ENCODE peak calls at places on chromosomes 7 and 10, in ten cellular contexts. K is HCT116, N is GM23338, B is mesendoderm, J is neural progenitor cell, O is fibroblast of lung, P is mammary epithelial cell, H is H1, I is hepatocyte, X is PC-9. F is an unnamed sample. For H3K4me1, the result is how much of the 10 kb centered on the place peaks cover.

GRCh38 chr7:130388671-130389070 is 8.4 kb downstream of the CPA1 start:
- DNase-seq in B (no peak), I (no peak), K (no peak), N (no peak), H (peak), O (no peak), P (no peak), J (no peak), X (no peak), F (no peak)

GRCh38 chr7:157734926-157735640 is 398.3 kb downstream of the DNAJB6 start:
- DNase-seq in I (no peak), H (no peak), N (no peak), X (no peak), J (no peak), O (no peak), P (no peak), K (no peak), B (no peak), F (no peak)

GRCh38 chr7:102392332-102392731 is 3.8 kb upstream of the PRKRIP1 start:
- DNase-seq in X (no peak), H (no peak), I (no peak), N (no peak), K (no peak), B (no peak), J (no peak), O (no peak), P (no peak), F (no peak)

GRCh38 chr10:71594934-71595571 is 124.5 kb downstream of the C10orf105 start:
- DNase-seq in I (no peak), X (no peak), O (no peak), H (no peak), K (no peak), P (no peak), B (no peak), N (no peak), J (no peak), F (no peak)

GRCh38 chr7:5699951-5700384 is 81.5 kb downstream of the RNF216 start:
- DNase-seq in X (no peak), B (peak), K (no peak), N (peak), P (peak), H (no peak), O (peak), I (no peak), J (peak), F (no peak)

GRCh38 chr10:7481382-7481765 is 70.5 kb upstream of the SFMBT2 start:
- DNase-seq in O (peak), H (no peak), I (no peak), K (no peak), B (no peak), P (no peak), N (no peak), X (no peak), J (no peak), F (no peak)

GRCh38 chr7:107900496-107900895 is 9.5 kb downstream of the DLD start:
- DNase-seq in N (no peak), P (no peak), X (no peak), H (no peak), B (no peak), I (no peak), O (no peak), J (no peak), K (no peak), F (no peak)

GRCh38 chr7:12967322-12967721 is 279.9 kb downstream of the ARL4A start:
- DNase-seq in P (no peak), J (no peak), O (no peak), N (no peak), X (no peak), H (no peak), I (no peak), K (no peak), B (no peak), F (no peak)

GRCh38 chr10:77566914-77567566 is 70.6 kb downstream of the KCNMA1 start:
- DNase-seq in J (no peak), O (peak), B (peak), I (no peak), H (no peak), P (no peak), K (no peak), X (no peak), N (no peak), F (no peak)

GRCh38 chr7:17302575-17303142 is 4.2 kb downstream of the AHR start:
- DNase-seq in J (no peak), I (peak), X (no peak), K (no peak), O (peak), H (no peak), P (peak), N (peak), B (no peak), F (no peak)

GRCh38 chr7:7761340-7761973 is 43.0 kb upstream of the RPA3 start:
- DNase-seq in X (no peak), J (no peak), K (peak), I (peak), N (no peak), O (peak), B (no peak), P (peak), H (no peak), F (no peak)

GRCh38 chr10:86944471-86944870 is 12.9 kb downstream of the MMRN2 start:
- DNase-seq in H (no peak), I (no peak), J (no peak), O (no peak), X (no peak), P (peak), K (no peak), B (peak), N (no peak), F (no peak)

GRCh38 chr7:105212236-105212635 is 176.5 kb downstream of the SRPK2 start:
- DNase-seq in N (no peak), J (no peak), B (no peak), O (no peak), K (no peak), X (no peak), I (no peak), H (no peak), P (no peak), F (no peak)

GRCh38 chr10:338176-339037 is 203.2 kb downstream of the ZMYND11 start:
- DNase-seq in I (no peak), O (peak), K (no peak), J (no peak), X (peak), B (no peak), N (no peak), H (no peak), P (peak), F (peak)

GRCh38 chr7:36301914-36302771 is 87.5 kb upstream of the ANLN start:
- DNase-seq in H (no peak), X (peak), K (no peak), N (no peak), P (no peak), J (no peak), I (no peak), B (peak), O (peak), F (no peak)

GRCh38 chr7:98840604-98841508 is 29.0 kb downstream of the TMEM130 start:
- DNase-seq in H (no peak), K (no peak), X (no peak), N (no peak), O (peak), J (no peak), I (no peak), B (no peak), P (no peak), F (no peak)

GRCh38 chr7:100933735-100934134 is 15.6 kb upstream of the MUC3A start:
- DNase-seq in X (no peak), B (peak), J (no peak), K (no peak), N (peak), H (peak), I (no peak), P (no peak), O (no peak), F (no peak)

GRCh38 chr7:95718556-95719410 is 53.6 kb upstream of the DYNC1I1 start:
- DNase-seq in J (no peak), I (no peak), O (no peak), H (no peak), N (peak), K (peak), B (no peak), P (no peak), X (no peak), F (no peak)

GRCh38 chr10:3571310-3571825 is 213.6 kb downstream of the KLF6 start:
- DNase-seq in N (no peak), J (no peak), O (no peak), X (no peak), I (no peak), B (no peak), H (no peak), K (no peak), P (no peak), F (no peak)

GRCh38 chr7:51645707-51646298 is 329.2 kb upstream of the COBL start:
- DNase-seq in I (no peak), K (no peak), P (no peak), B (no peak), O (no peak), H (no peak), X (no peak), N (no peak), J (no peak), F (no peak)

GRCh38 chr7:7830122-7830878 is 111.9 kb upstream of the RPA3 start:
- DNase-seq in H (no peak), J (no peak), P (peak), K (no peak), X (no peak), I (peak), B (peak), N (no peak), O (peak), F (no peak)

GRCh38 chr7:6536262-6536770 is 14.9 kb downstream of the GRID2IP start:
- DNase-seq in H (peak), J (peak), O (no peak), N (peak), X (no peak), I (no peak), B (no peak), P (no peak), K (no peak), F (no peak)

GRCh38 chr7:159097661-159098423 is 46.8 kb downstream of the VIPR2 start:
- DNase-seq in B (no peak), N (no peak), P (no peak), I (no peak), O (no peak), X (no peak), J (peak), K (no peak), H (peak), F (no peak)

GRCh38 chr7:41190615-41191014 is 512.3 kb downstream of the INHBA start:
- DNase-seq in X (no peak), P (no peak), I (no peak), H (no peak), O (no peak), K (no peak), J (no peak), N (no peak), B (no peak), F (no peak)

GRCh38 chr10:81957976-81958375 is 83.0 kb downstream of the NRG3 start:
- DNase-seq in H (no peak), K (no peak), J (no peak), P (no peak), B (peak), N (no peak), I (no peak), O (peak), X (no peak), F (no peak)

GRCh38 chr10:17989908-17990767 is 38.4 kb downstream of the SLC39A12 start:
- DNase-seq in P (peak), J (no peak), O (peak), I (no peak), H (no peak), K (peak), X (no peak), N (no peak), B (peak), F (peak)

GRCh38 chr7:117484988-117485655 is 5.3 kb downstream of the CFTR start:
- DNase-seq in I (no peak), J (peak), B (no peak), X (no peak), O (no peak), H (no peak), N (peak), K (no peak), P (no peak), F (no peak)

GRCh38 chr10:130986828-130987227 is 324.7 kb downstream of the TCERG1L start:
- DNase-seq in J (no peak), O (no peak), N (no peak), K (no peak), B (no peak), P (no peak), I (no peak), H (no peak), X (no peak), F (no peak)

GRCh38 chr7:26151096-26151495 is 902 bp upstream of the NFE2L3 start:
- DNase-seq in B (no peak), X (no peak), O (no peak), H (no peak), I (no peak), N (no peak), K (no peak), J (no peak), P (no peak), F (no peak)
- H3K4me2 ChIP-seq in B (no peak), X (no peak), O (no peak), H (peak), I (no peak), N (peak), K (peak), J (no peak), P (peak), F (no peak)

GRCh38 chr10:79095316-79095715 is 26.6 kb downstream of the ZMIZ1 start:
- DNase-seq in K (no peak), B (no peak), O (no peak), I (no peak), J (no peak), H (no peak), N (no peak), X (no peak), P (no peak), F (no peak)
- H3K4me1 ChIP-seq in K (under half), B (under half), O (under half), I (under half), J (under half), H (under half), N (under half), X (under half), P (under half), F (under half)

DNA sequence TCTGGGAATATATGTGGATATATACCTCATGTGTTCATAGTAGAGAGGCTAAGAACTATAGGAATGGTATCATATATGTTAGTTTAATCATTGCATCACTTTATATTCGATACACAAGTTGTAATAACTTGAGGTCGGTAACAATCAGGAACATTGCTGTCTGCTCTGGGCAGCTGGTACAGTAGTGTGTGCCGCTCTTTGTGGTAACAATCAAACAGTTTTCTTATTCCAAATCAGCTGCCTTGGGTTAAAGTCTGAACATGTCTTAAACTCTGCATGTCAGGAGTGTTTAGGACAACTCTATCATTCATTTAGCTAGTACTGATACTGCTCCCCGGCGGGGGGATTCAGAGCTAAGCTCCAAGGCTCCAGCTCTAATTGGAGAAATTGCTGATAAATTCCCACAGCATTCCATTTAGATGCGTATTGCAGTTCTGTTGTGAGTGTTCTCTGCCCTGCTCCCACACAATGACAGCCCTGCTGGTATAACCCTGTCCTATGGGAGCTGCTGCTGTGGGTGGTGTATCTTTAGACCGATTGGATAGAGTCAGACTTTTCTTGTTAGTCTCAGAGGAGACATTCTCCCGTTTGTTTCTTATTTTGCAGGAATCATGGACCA is 707.5 kb upstream of the FZD8 start:
- DNase-seq in X (no peak), B (peak), H (no peak), N (peak), J (peak), P (peak), K (no peak), I (peak), O (peak), F (peak)
- H3K4me3 ChIP-seq in X (no peak), B (no peak), H (no peak), N (no peak), J (no peak), P (peak), K (no peak), I (no peak), O (no peak), F (no peak)

DNA sequence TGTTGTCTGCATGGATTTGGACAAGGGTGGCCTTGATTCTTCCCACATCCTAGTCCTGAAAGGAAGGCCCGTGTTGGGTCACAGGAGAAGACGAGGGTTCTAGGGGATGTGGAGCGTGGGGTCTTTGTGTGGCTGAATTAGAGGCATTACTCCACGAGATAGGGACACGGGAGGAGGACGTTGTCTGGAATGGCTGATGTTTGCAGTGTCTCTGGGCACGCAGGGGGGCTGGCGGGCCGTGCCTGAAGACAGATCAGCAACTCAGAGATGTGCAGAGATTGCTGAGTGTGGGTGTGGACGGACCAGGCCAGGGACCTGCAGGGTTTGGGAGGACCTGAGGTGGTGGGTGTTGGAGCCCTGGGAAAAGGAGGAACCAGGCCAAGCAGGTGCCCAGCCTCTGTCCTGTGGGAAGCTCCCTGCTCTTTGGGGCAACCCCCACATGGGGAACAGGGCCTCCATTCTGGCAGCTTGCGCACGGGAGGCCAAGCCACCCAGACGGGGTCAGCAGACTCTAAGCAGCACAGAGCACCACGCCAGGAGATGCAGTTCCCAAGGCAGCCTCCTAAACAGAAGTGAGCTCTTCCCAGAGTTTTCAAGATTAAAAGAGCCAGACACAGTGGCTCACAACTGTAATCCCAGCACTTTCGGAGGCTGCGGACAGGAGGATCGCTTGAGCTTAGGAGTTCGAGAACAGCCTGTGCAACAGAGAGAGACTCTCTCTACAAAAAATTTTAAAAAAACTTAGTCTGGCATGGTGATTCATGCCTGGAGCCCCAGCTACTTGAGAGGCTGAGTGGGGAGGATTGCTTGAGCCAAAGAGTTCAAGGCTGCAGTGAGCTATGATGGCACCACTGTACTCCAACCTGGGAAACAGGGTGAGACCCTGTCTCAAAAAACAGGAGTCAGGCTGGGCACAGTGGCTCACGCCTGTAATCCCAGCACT is 71.0 kb upstream of the GTF2I start:
- DNase-seq in P (no peak), H (no peak), K (no peak), O (peak), B (no peak), J (no peak), I (no peak), X (no peak), N (no peak), F (no peak)
- H3K4me2 ChIP-seq in P (no peak), H (no peak), K (peak), O (peak), B (no peak), J (no peak), I (no peak), X (peak), N (no peak), F (no peak)

F was measured in keratinocyte.